ENCODE peak calls at places on chromosomes 3 and 15, in seven cellular contexts. One of them, this sample, is unnamed.

GRCh38 chr15:70293606-70294470 is 196.1 kb upstream of the TLE3 start:
- DNase-seq in osteocyte: no peak
- DNase-seq in AG04450: no peak
- DNase-seq in thoracic aorta: no peak
- DNase-seq in WTC11: no peak
- DNase-seq in suprapubic skin: no peak
- DNase-seq in Caco-2: no peak
- DNase-seq in this sample: no peak

GRCh38 chr3:78497025-78497424 is 1270.8 kb downstream of the ROBO1 start:
- DNase-seq in osteocyte: no peak
- DNase-seq in AG04450: no peak
- DNase-seq in thoracic aorta: no peak
- DNase-seq in WTC11: no peak
- DNase-seq in suprapubic skin: no peak
- DNase-seq in Caco-2: no peak
- DNase-seq in this sample: no peak

GRCh38 chr3:133989931-133990702 is 39.6 kb downstream of the SLCO2A1 start:
- DNase-seq in osteocyte: no peak
- DNase-seq in AG04450: no peak
- DNase-seq in thoracic aorta: no peak
- DNase-seq in WTC11: no peak
- DNase-seq in suprapubic skin: no peak
- DNase-seq in Caco-2: no peak
- DNase-seq in this sample: no peak

GRCh38 chr15:41284425-41285177 is 47.8 kb downstream of the OIP5 start:
- DNase-seq in osteocyte: no peak
- DNase-seq in AG04450: no peak
- DNase-seq in thoracic aorta: no peak
- DNase-seq in WTC11: no peak
- DNase-seq in suprapubic skin: peak; percentile 62
- DNase-seq in Caco-2: no peak
- DNase-seq in this sample: no peak

GRCh38 chr3:136728434-136728833 is 23.7 kb downstream of the STAG1 start:
- DNase-seq in osteocyte: no peak
- DNase-seq in AG04450: no peak
- DNase-seq in thoracic aorta: no peak
- DNase-seq in WTC11: no peak
- DNase-seq in suprapubic skin: no peak
- DNase-seq in Caco-2: no peak
- DNase-seq in this sample: no peak

GRCh38 chr15:87522997-87523396 is 733.5 kb downstream of the NTRK3 start:
- DNase-seq in osteocyte: no peak
- DNase-seq in AG04450: no peak
- DNase-seq in thoracic aorta: no peak
- DNase-seq in WTC11: no peak
- DNase-seq in suprapubic skin: no peak
- DNase-seq in Caco-2: no peak
- DNase-seq in this sample: no peak

GRCh38 chr3:87541711-87542110 is 265.3 kb upstream of the POU1F1 start:
- DNase-seq in osteocyte: no peak
- DNase-seq in AG04450: no peak
- DNase-seq in thoracic aorta: no peak
- DNase-seq in WTC11: no peak
- DNase-seq in suprapubic skin: no peak
- DNase-seq in Caco-2: no peak
- DNase-seq in this sample: no peak

GRCh38 chr15:42059661-42060476 is 34.5 kb downstream of the PLA2G4D start:
- DNase-seq in osteocyte: peak; percentile 86
- DNase-seq in AG04450: no peak
- DNase-seq in thoracic aorta: no peak
- DNase-seq in WTC11: peak; percentile 83
- DNase-seq in suprapubic skin: no peak
- DNase-seq in Caco-2: no peak
- DNase-seq in this sample: peak; percentile 72

GRCh38 chr3:120449701-120450216 is 1.0 kb downstream of the FSTL1 start:
- DNase-seq in osteocyte: no peak
- DNase-seq in AG04450: no peak
- DNase-seq in thoracic aorta: no peak
- DNase-seq in WTC11: no peak
- DNase-seq in suprapubic skin: no peak
- DNase-seq in Caco-2: no peak
- DNase-seq in this sample: no peak

GRCh38 chr3:70488131-70488530 is 175.7 kb upstream of the MDFIC2 start:
- DNase-seq in osteocyte: no peak
- DNase-seq in AG04450: no peak
- DNase-seq in thoracic aorta: no peak
- DNase-seq in WTC11: no peak
- DNase-seq in suprapubic skin: no peak
- DNase-seq in Caco-2: no peak
- DNase-seq in this sample: no peak

GRCh38 chr3:123520656-123521055 is 64.2 kb downstream of the HACD2 start:
- DNase-seq in osteocyte: no peak
- DNase-seq in AG04450: no peak
- DNase-seq in thoracic aorta: no peak
- DNase-seq in WTC11: no peak
- DNase-seq in suprapubic skin: no peak
- DNase-seq in Caco-2: no peak
- DNase-seq in this sample: no peak

GRCh38 chr3:61634678-61635077 is 73.3 kb downstream of the PTPRG start:
- DNase-seq in osteocyte: no peak
- DNase-seq in AG04450: no peak
- DNase-seq in thoracic aorta: no peak
- DNase-seq in WTC11: no peak
- DNase-seq in suprapubic skin: no peak
- DNase-seq in Caco-2: no peak
- DNase-seq in this sample: no peak

GRCh38 chr3:20935791-20936190 is 749.8 kb upstream of the SGO1 start:
- DNase-seq in osteocyte: no peak
- DNase-seq in AG04450: no peak
- DNase-seq in thoracic aorta: no peak
- DNase-seq in WTC11: no peak
- DNase-seq in suprapubic skin: no peak
- DNase-seq in Caco-2: no peak
- DNase-seq in this sample: no peak

GRCh38 chr15:78055923-78056713 is 21.4 kb downstream of the TBC1D2B start:
- DNase-seq in osteocyte: no peak
- DNase-seq in AG04450: no peak
- DNase-seq in thoracic aorta: no peak
- DNase-seq in WTC11: peak; percentile 43
- DNase-seq in suprapubic skin: no peak
- DNase-seq in Caco-2: peak; percentile 64
- DNase-seq in this sample: peak; percentile 74

GRCh38 chr3:4271834-4272233 is 31.3 kb upstream of the SETMAR start:
- DNase-seq in osteocyte: no peak
- DNase-seq in AG04450: no peak
- DNase-seq in thoracic aorta: no peak
- DNase-seq in WTC11: no peak
- DNase-seq in suprapubic skin: no peak
- DNase-seq in Caco-2: no peak
- DNase-seq in this sample: no peak

GRCh38 chr3:196339493-196340254 is 1.5 kb upstream of the TM4SF19 start:
- DNase-seq in osteocyte: no peak
- DNase-seq in AG04450: no peak
- DNase-seq in thoracic aorta: no peak
- DNase-seq in WTC11: no peak
- DNase-seq in suprapubic skin: no peak
- DNase-seq in Caco-2: no peak
- DNase-seq in this sample: no peak

GRCh38 chr15:95162967-95163531 is 931.7 kb downstream of the MCTP2 start:
- DNase-seq in osteocyte: no peak
- DNase-seq in AG04450: peak; percentile 51
- DNase-seq in thoracic aorta: no peak
- DNase-seq in WTC11: no peak
- DNase-seq in suprapubic skin: peak; percentile 65
- DNase-seq in Caco-2: no peak
- DNase-seq in this sample: no peak

GRCh38 chr3:130850846-130851245 is 43.0 kb upstream of the ATP2C1 start:
- DNase-seq in osteocyte: no peak
- DNase-seq in AG04450: no peak
- DNase-seq in thoracic aorta: no peak
- DNase-seq in WTC11: no peak
- DNase-seq in suprapubic skin: no peak
- DNase-seq in Caco-2: no peak
- DNase-seq in this sample: no peak

DNA sequence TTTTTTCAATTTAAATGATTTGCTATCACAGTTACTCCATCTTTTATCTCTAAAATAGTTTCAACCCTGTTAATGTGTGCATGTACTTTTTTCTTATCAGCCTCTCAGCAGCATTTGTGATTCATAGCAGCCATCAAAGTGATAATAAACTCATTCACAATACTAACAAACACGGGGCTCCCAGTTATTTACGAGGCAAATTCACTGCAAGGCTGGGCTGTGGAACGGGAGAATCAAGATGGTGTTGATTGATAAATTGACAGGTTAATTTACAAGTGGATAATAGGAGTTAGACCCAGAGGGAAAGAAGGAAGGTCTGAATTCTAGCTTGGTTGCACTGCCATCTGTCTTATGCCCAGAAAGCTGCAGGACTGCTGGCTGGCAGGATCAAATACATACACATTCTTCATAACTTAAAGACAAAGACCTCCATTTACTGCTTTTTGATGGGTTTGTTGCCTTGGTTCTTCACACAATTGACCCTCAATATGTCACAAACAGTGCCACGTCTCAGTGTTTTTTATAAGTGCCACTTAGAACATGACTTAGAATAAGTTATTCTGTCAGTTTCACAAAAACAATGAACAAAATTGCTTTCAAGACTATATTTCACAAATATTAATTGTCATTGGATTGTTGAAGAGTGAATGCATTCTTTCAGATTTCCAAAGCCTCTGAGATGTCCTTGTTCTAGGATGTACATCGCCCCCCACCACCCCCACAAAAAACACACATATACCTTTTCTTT is 562.8 kb downstream of the NR2F2 start:
- DNase-seq in osteocyte: no peak
- DNase-seq in AG04450: no peak
- DNase-seq in thoracic aorta: no peak
- DNase-seq in WTC11: peak; percentile 20
- DNase-seq in suprapubic skin: no peak
- DNase-seq in Caco-2: no peak
- DNase-seq in this sample: no peak
- TF ChIP-seq CTCF in osteocyte: peak; percentile 68
- TF ChIP-seq CTCF in AG04450: peak; percentile 44
- TF ChIP-seq CTCF in thoracic aorta: no peak
- TF ChIP-seq CTCF in WTC11: peak; percentile 31
- TF ChIP-seq CTCF in suprapubic skin: peak; percentile 28
- TF ChIP-seq CTCF in Caco-2: peak; percentile 40
- TF ChIP-seq CTCF in this sample: peak; percentile 53

DNA sequence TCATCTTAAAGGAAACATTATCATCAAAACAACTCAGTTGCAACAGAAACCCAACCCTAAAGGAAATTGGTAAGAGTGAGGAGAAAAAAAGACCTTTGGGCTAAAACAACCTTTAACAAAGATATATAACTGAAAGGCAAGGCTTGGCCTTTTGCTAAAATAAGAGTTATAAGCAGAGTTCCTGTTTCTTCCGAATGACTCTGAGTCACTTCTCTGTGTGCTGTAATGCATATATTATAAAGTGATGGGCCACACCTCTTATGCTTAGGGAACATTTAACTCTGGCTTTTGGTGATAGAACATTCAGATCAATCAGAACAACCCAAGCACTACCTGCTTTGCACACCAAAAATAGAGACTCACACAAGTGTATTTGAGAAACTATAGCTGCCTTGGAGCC is 294.4 kb upstream of the SEMA6D start:
- DNase-seq in osteocyte: no peak
- DNase-seq in AG04450: no peak
- DNase-seq in thoracic aorta: no peak
- DNase-seq in WTC11: no peak
- DNase-seq in suprapubic skin: no peak
- DNase-seq in Caco-2: no peak
- DNase-seq in this sample: no peak
- TF ChIP-seq CTCF in osteocyte: no peak
- TF ChIP-seq CTCF in AG04450: no peak
- TF ChIP-seq CTCF in thoracic aorta: no peak
- TF ChIP-seq CTCF in WTC11: no peak
- TF ChIP-seq CTCF in suprapubic skin: no peak
- TF ChIP-seq CTCF in Caco-2: no peak
- TF ChIP-seq CTCF in this sample: no peak

GRCh38 chr15:59751552-59752413 is 62.7 kb upstream of the BNIP2 start:
- DNase-seq in osteocyte: no peak
- DNase-seq in AG04450: no peak
- DNase-seq in thoracic aorta: no peak
- DNase-seq in WTC11: no peak
- DNase-seq in suprapubic skin: no peak
- DNase-seq in Caco-2: no peak
- DNase-seq in this sample: no peak
- TF ChIP-seq CTCF in osteocyte: peak; percentile 11
- TF ChIP-seq CTCF in AG04450: peak; percentile 13
- TF ChIP-seq CTCF in thoracic aorta: no peak
- TF ChIP-seq CTCF in WTC11: peak; percentile 30
- TF ChIP-seq CTCF in suprapubic skin: no peak
- TF ChIP-seq CTCF in Caco-2: peak; percentile 56
- TF ChIP-seq CTCF in this sample: no peak

GRCh38 chr15:64095795-64096485 is at the start of gene SNX1:
- DNase-seq in osteocyte: peak; percentile 97
- DNase-seq in AG04450: peak; percentile 81
- DNase-seq in thoracic aorta: peak; percentile 75
- DNase-seq in WTC11: peak; percentile 85
- DNase-seq in suprapubic skin: peak; percentile 96
- DNase-seq in Caco-2: peak; percentile 93
- DNase-seq in this sample: peak; percentile 94
- TF ChIP-seq CTCF in osteocyte: no peak
- TF ChIP-seq CTCF in AG04450: no peak
- TF ChIP-seq CTCF in thoracic aorta: peak; percentile 32
- TF ChIP-seq CTCF in WTC11: no peak
- TF ChIP-seq CTCF in suprapubic skin: no peak
- TF ChIP-seq CTCF in Caco-2: no peak
- TF ChIP-seq CTCF in this sample: no peak

DNA sequence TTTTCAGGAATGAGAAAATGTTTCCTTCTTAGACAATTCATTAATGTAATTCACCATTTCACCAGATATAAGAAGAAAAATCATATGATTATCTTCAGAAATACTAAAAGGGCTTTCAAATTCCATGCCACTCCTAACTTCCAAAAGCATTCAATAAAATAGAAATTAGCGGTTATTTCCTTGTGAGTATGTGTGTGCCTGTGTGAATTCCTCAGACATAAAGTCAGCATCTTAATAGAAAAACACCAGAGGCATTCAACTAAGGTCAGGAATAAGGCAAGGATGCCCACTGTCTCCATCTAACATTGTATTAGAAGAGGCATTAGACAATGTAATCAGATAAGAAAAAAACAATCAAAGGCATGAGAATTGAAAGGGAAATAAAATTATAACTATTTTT is 88.4 kb downstream of the PLCH1 start:
- DNase-seq in osteocyte: no peak
- DNase-seq in AG04450: no peak
- DNase-seq in thoracic aorta: no peak
- DNase-seq in WTC11: no peak
- DNase-seq in suprapubic skin: no peak
- DNase-seq in Caco-2: no peak
- DNase-seq in this sample: no peak
- TF ChIP-seq CTCF in osteocyte: no peak
- TF ChIP-seq CTCF in AG04450: no peak
- TF ChIP-seq CTCF in thoracic aorta: no peak
- TF ChIP-seq CTCF in WTC11: no peak
- TF ChIP-seq CTCF in suprapubic skin: no peak
- TF ChIP-seq CTCF in Caco-2: no peak
- TF ChIP-seq CTCF in this sample: no peak